ENCODE peak calls at places on chromosomes 7 and 10, in six cellular contexts. J is neural progenitor cell; M is lower lobe of right lung; I is posterior cingulate gyrus; N is stimulated activated CD4-positive, alpha-beta T cell treated with anti-CD3 and anti-CD28 coated beads, Interleukin-2, amount 100 ng/mL, for 24 hours; E is RCC 7860. K is an unnamed sample.

GRCh38 chr10:63515002-63515763 is 6.0 kb upstream of the REEP3 start:
- DNase-seq in J (peak), M (no peak), I (no peak), N (peak), E (peak), K (peak)

GRCh38 chr7:2569421-2569820 is 10.6 kb downstream of the IQCE start:
- DNase-seq in J (no peak), M (no peak), I (no peak), N (no peak), E (no peak), K (no peak)

GRCh38 chr7:137871173-137871915 is 24.6 kb upstream of the DGKI start:
- DNase-seq in J (no peak), M (no peak), I (no peak), N (no peak), E (no peak), K (no peak)

GRCh38 chr10:48623607-48624132 is 18.8 kb upstream of the ARHGAP22 start:
- DNase-seq in J (no peak), M (no peak), I (no peak), N (no peak), E (peak), K (peak)

GRCh38 chr10:124004372-124004928 is 88.9 kb downstream of the CHST15 start:
- DNase-seq in J (no peak), M (peak), I (no peak), N (no peak), E (no peak), K (no peak)

GRCh38 chr10:71980181-71981023 is 16.2 kb downstream of the CHST3 start:
- DNase-seq in J (no peak), M (no peak), I (no peak), N (no peak), E (no peak), K (no peak)

GRCh38 chr10:30980951-30981616 is 50.6 kb downstream of the ZNF438 start:
- DNase-seq in J (no peak), M (no peak), I (no peak), N (no peak), E (no peak), K (peak)

GRCh38 chr7:35647171-35647574 is 47.8 kb downstream of the HERPUD2 start:
- DNase-seq in J (peak), M (no peak), I (no peak), N (no peak), E (no peak), K (no peak)

GRCh38 chr7:44201813-44202212 is 1.0 kb downstream of the YKT6 start:
- DNase-seq in J (no peak), M (no peak), I (no peak), N (no peak), E (peak), K (no peak)

GRCh38 chr7:155357573-155358041 is 59.9 kb downstream of the INSIG1 start:
- DNase-seq in J (no peak), M (peak), I (no peak), N (no peak), E (no peak), K (peak)

GRCh38 chr10:87836098-87836497 is 18.1 kb upstream of the ATAD1 start:
- DNase-seq in J (no peak), M (no peak), I (no peak), N (no peak), E (no peak), K (no peak)

GRCh38 chr7:651032-651728 is 75.3 kb upstream of the DNAAF5 start:
- DNase-seq in J (no peak), M (peak), I (no peak), N (peak), E (no peak), K (no peak)

GRCh38 chr10:123677556-123677955 is 11.4 kb downstream of the GPR26 start:
- DNase-seq in J (no peak), M (no peak), I (no peak), N (no peak), E (no peak), K (no peak)

GRCh38 chr7:135386776-135387175 is 123.1 kb downstream of the CNOT4 start:
- DNase-seq in J (no peak), M (no peak), I (no peak), N (no peak), E (no peak), K (no peak)

GRCh38 chr7:130734525-130735272 is 692 bp upstream of the KLF14 start:
- DNase-seq in J (no peak), M (no peak), I (no peak), N (no peak), E (no peak), K (no peak)

GRCh38 chr10:119103687-119104652 is at the start of gene DENND10:
- DNase-seq in J (peak), M (peak), I (peak), N (peak), E (peak), K (peak)

GRCh38 chr7:43584200-43584586 is 1.3 kb downstream of the STK17A start:
- DNase-seq in J (peak), M (no peak), I (no peak), N (peak), E (peak), K (peak)

GRCh38 chr7:6202117-6202516 is 70.3 kb downstream of the CYTH3 start:
- DNase-seq in J (no peak), M (no peak), I (no peak), N (no peak), E (no peak), K (no peak)

GRCh38 chr10:120600871-120601644 is 144.0 kb downstream of the PLPP4 start:
- DNase-seq in J (peak), M (no peak), I (no peak), N (peak), E (peak), K (peak)

GRCh38 chr10:3393958-3394357 is 221.4 kb upstream of the PITRM1 start:
- DNase-seq in J (no peak), M (no peak), I (no peak), N (no peak), E (peak), K (no peak)

GRCh38 chr7:1505731-1506550 is 1.8 kb upstream of the INTS1 start:
- DNase-seq in J (no peak), M (no peak), I (no peak), N (peak), E (no peak), K (no peak)

GRCh38 chr10:59006511-59007306 is 169.7 kb upstream of the PHYHIPL start:
- DNase-seq in J (no peak), M (no peak), I (no peak), N (no peak), E (peak), K (peak)

GRCh38 chr7:140230517-140230861 is 53.7 kb upstream of the KDM7A start:
- DNase-seq in J (peak), M (peak), I (no peak), N (peak), E (no peak), K (no peak)

GRCh38 chr10:111171183-111171582 is 94.4 kb downstream of the ADRA2A start:
- DNase-seq in J (no peak), M (no peak), I (no peak), N (no peak), E (no peak), K (no peak)

GRCh38 chr7:30700941-30701340 is 18.7 kb upstream of the CRHR2 start:
- DNase-seq in J (no peak), M (no peak), I (no peak), N (no peak), E (no peak), K (no peak)

GRCh38 chr7:76512941-76513816 is 2.8 kb downstream of the UPK3B start:
- DNase-seq in J (peak), M (no peak), I (no peak), N (no peak), E (peak), K (peak)

GRCh38 chr7:79452495-79453265 is 787 bp downstream of the MAGI2 start:
- DNase-seq in J (peak), M (peak), I (peak), N (no peak), E (no peak), K (no peak)

GRCh38 chr10:79385804-79386531 is 38.7 kb downstream of the PPIF start:
- DNase-seq in J (peak), M (peak), I (peak), N (no peak), E (no peak), K (no peak)